ENCODE peak calls at places on chromosomes 7 and 10, in ten cellular contexts. Y is esophagus squamous epithelium, C is IMR-90, P is GM12891, H is H54, N is A549, S is HCT116, T is ovary, D is K562, E is GM12878. O is an unnamed sample.
A peak's percentile ranks its signal among the peaks of the same experiment; 100 is the strongest.

GRCh38 chr10:14039968-14040668 is 290.6 kb downstream of the FRMD4A start:
- DNase-seq in E (no peak), P (no peak), D (no peak), T (no peak), N (no peak), Y (no peak), H (no peak), C (peak; percentile 80), S (no peak), O (peak; percentile 47)

GRCh38 chr7:12570529-12571461 is at the start of gene SCIN:
- DNase-seq in E (no peak), S (no peak), Y (no peak), N (peak; percentile 34), D (no peak), P (peak; percentile 9), T (no peak), H (no peak), C (no peak), O (peak; percentile 36)

GRCh38 chr10:44066211-44066837 is 318.6 kb downstream of the CXCL12 start:
- DNase-seq in S (no peak), H (no peak), E (no peak), C (no peak), N (no peak), Y (no peak), P (no peak), T (no peak), D (no peak), O (no peak)

GRCh38 chr10:96229568-96230030 is 41.8 kb downstream of the BLNK start:
- DNase-seq in Y (peak; percentile 10), N (peak; percentile 84), H (peak; percentile 60), T (peak; percentile 54), S (peak; percentile 61), E (peak; percentile 24), D (peak; percentile 66), P (peak; percentile 53), C (peak; percentile 58), O (peak; percentile 84)

GRCh38 chr10:116113721-116114501 is 159.1 kb downstream of the GFRA1 start:
- DNase-seq in Y (no peak), E (no peak), D (no peak), N (peak; percentile 10), H (peak; percentile 17), S (no peak), P (no peak), T (no peak), C (peak; percentile 82), O (no peak)

GRCh38 chr10:131645756-131646155 is 255.1 kb upstream of the PPP2R2D start:
- DNase-seq in S (no peak), E (no peak), H (no peak), T (no peak), P (no peak), D (no peak), N (no peak), C (no peak), Y (no peak), O (no peak)

GRCh38 chr7:36633377-36633776 is 90.9 kb downstream of the AOAH start:
- DNase-seq in E (no peak), P (no peak), D (no peak), C (no peak), H (no peak), S (no peak), Y (no peak), N (no peak), T (no peak), O (no peak)

GRCh38 chr7:159026271-159027047 is 118.2 kb downstream of the VIPR2 start:
- DNase-seq in N (no peak), P (no peak), D (no peak), C (no peak), H (no peak), T (no peak), Y (no peak), E (no peak), S (no peak), O (no peak)

GRCh38 chr10:102141583-102142107 is 8.8 kb downstream of the PPRC1 start:
- DNase-seq in P (no peak), S (no peak), H (no peak), E (no peak), C (no peak), T (peak; percentile 10), Y (no peak), N (no peak), D (no peak), O (no peak)
- TF ChIP-seq POLR2A in P (no peak), S (no peak), H (no peak), E (peak; percentile 53), C (no peak), T (no peak), Y (no peak), N (no peak), D (no peak), O (no peak)

GRCh38 chr7:130142654-130143333 is 62.4 kb downstream of the TMEM209 start:
- DNase-seq in N (no peak), E (no peak), S (no peak), T (no peak), C (no peak), D (no peak), Y (no peak), P (no peak), H (no peak), O (no peak)
- TF ChIP-seq POLR2A in N (no peak), E (no peak), S (no peak), T (no peak), C (no peak), D (no peak), Y (no peak), P (no peak), H (no peak), O (no peak)

GRCh38 chr7:8259586-8260222 is 2.3 kb downstream of the ICA1 start:
- DNase-seq in E (no peak), Y (no peak), P (no peak), N (no peak), S (no peak), T (no peak), C (no peak), D (no peak), H (no peak), O (no peak)

GRCh38 chr7:8263048-8263447 is 1.1 kb upstream of the ICA1 start:
- DNase-seq in S (no peak), E (no peak), C (no peak), H (no peak), P (no peak), Y (no peak), N (no peak), D (no peak), T (no peak), O (no peak)

GRCh38 chr7:8260871-8261707 is 878 bp downstream of the ICA1 start:
- DNase-seq in N (peak; percentile 24), T (peak; percentile 32), H (peak; percentile 35), Y (no peak), C (no peak), D (peak; percentile 28), S (no peak), E (no peak), P (peak; percentile 11), O (peak; percentile 50)

GRCh38 chr7:8258734-8259133 is 3.2 kb downstream of the ICA1 start:
- DNase-seq in T (no peak), N (no peak), Y (no peak), S (no peak), H (no peak), P (no peak), C (no peak), E (no peak), D (no peak), O (no peak)

GRCh38 chr7:8261711-8262695 is at the start of gene ICA1:
- DNase-seq in D (peak; percentile 78), E (no peak), N (peak; percentile 45), H (peak; percentile 62), Y (no peak), S (no peak), P (peak; percentile 42), T (peak; percentile 41), C (no peak), O (peak; percentile 62)
- TF ChIP-seq POLR2A in D (peak; percentile 64), E (no peak), N (no peak), H (no peak), Y (no peak), S (no peak), P (no peak), T (no peak), C (no peak), O (peak; percentile 54)

DNA sequence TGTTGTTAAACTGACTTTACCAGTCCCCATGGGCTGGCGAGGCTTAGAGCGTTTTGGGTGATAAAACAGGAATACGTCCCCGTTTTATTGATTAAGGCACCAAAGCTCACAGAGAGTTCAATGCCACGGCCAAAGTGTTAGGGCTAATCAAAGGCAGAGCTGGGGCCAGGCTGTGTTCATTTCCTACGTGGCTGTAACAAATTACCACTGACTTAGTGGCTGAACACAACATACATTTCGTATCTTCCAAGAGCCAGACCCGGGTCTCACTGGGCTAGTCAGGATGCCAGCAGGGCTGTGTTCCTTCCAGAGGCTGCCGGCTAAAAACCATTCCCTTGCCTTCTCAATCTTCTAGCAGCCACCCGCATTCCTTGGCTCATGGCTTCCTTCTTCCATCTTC is 94.4 kb upstream of the HABP2 start:
- DNase-seq in S (no peak), D (no peak), P (no peak), T (no peak), H (no peak), N (no peak), E (no peak), Y (no peak), C (no peak), O (no peak)
- TF ChIP-seq POLR2A in S (no peak), D (no peak), P (no peak), T (no peak), H (no peak), N (no peak), E (no peak), Y (no peak), C (no peak), O (no peak)

GRCh38 chr10:100370976-100371706 is 24.1 kb downstream of the SCD start:
- DNase-seq in N (peak; percentile 89), S (peak; percentile 93), C (peak; percentile 87), T (peak; percentile 61), P (no peak), E (peak; percentile 34), Y (no peak), D (peak; percentile 60), H (peak; percentile 77), O (peak; percentile 93)
- TF ChIP-seq POLR2A in N (peak; percentile 38), S (no peak), C (peak; percentile 15), T (no peak), P (no peak), E (no peak), Y (no peak), D (peak; percentile 62), H (no peak), O (peak; percentile 66)

DNA sequence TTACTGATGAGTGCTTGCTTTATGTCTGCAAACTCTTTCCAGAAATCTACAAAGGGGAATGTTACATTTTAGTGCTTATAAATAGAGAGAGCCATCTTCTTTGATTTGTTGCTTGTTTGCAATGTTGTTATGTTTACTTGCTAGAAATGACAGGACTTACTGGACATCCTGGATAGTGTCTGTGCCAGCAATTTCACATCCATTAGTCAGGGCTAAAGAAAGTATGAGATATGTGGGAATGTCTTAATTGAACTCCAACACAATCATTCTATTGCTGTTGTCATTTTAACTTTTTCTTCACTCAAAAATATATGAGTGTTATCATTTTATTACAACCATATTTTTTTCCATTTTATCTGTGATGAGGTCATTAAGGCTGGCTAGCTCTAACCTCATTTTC is 453.2 kb downstream of the TNS3 start:
- DNase-seq in N (no peak), D (no peak), Y (no peak), C (no peak), T (no peak), S (no peak), P (no peak), H (no peak), E (no peak), O (no peak)
- TF ChIP-seq POLR2A in N (no peak), D (no peak), Y (no peak), C (no peak), T (no peak), S (no peak), P (no peak), H (no peak), E (no peak), O (no peak)

O was measured in erythroblast.